ENCODE peak calls at places on chromosomes 3 and 15, in nine cellular contexts. F is naive thymus-derived CD8-positive, alpha-beta T cell; K is sciatic nerve; Q is left cardiac atrium; W is left lung; D is heart right ventricle; V is Panc1; O is activated naive CD8-positive, alpha-beta T cell treated with anti-CD3 and anti-CD28 coated beads, Interleukin-2, amount 50 U/mL, for 24 hours; S is CD4-positive, alpha-beta T cell. G is an unnamed sample.

GRCh38 chr3:111608378-111608777 is 13.2 kb upstream of the ZBED2 start:
- ATAC-seq in F (no peak), O (peak; percentile 30), S (no peak), W (no peak), V (no peak), D (no peak), K (no peak), Q (no peak), G (no peak)

GRCh38 chr3:3628676-3629328 is 170.4 kb upstream of the LRRN1 start:
- ATAC-seq in W (no peak), F (no peak), V (no peak), S (no peak), O (no peak), D (no peak), K (no peak), Q (no peak), G (no peak)

GRCh38 chr15:81224232-81224631 is 27.6 kb downstream of the IL16 start:
- ATAC-seq in Q (peak; percentile 24), D (peak; percentile 54), O (no peak), F (no peak), V (no peak), K (peak; percentile 68), W (no peak), S (no peak), G (peak; percentile 17)

GRCh38 chr3:187900961-187901755 is 155.9 kb upstream of the BCL6 start:
- ATAC-seq in K (no peak), O (peak; percentile 78), F (no peak), Q (no peak), V (no peak), D (no peak), S (no peak), W (no peak), G (no peak)

GRCh38 chr15:60419752-60420151 is 22.0 kb upstream of the ANXA2 start:
- ATAC-seq in V (no peak), F (no peak), D (no peak), K (no peak), W (peak; percentile 80), Q (no peak), O (no peak), S (no peak), G (no peak)

GRCh38 chr15:25731411-25731810 is 131.7 kb downstream of the ATP10A start:
- ATAC-seq in Q (no peak), O (no peak), D (no peak), F (no peak), S (no peak), W (no peak), K (no peak), V (no peak), G (no peak)

GRCh38 chr3:133505813-133506212 is 67.7 kb upstream of the CDV3 start:
- ATAC-seq in F (peak; percentile 5), D (no peak), W (no peak), O (no peak), V (no peak), Q (no peak), S (no peak), K (no peak), G (no peak)

GRCh38 chr3:71103430-71103881 is 480.1 kb downstream of the FOXP1 start:
- ATAC-seq in F (no peak), Q (peak; percentile 58), K (peak; percentile 56), D (peak; percentile 67), S (no peak), W (peak; percentile 28), V (no peak), O (no peak), G (no peak)

GRCh38 chr3:157045238-157045860 is 114.6 kb downstream of the CCNL1 start:
- ATAC-seq in O (no peak), K (peak; percentile 45), F (no peak), W (no peak), Q (peak; percentile 84), V (no peak), S (no peak), D (peak; percentile 49), G (peak; percentile 58)